ENCODE peak calls at places on chromosome 1, in four cellular contexts. Y is mucosa of descending colon, W is IMR-90, K is adipocyte. V is an unnamed sample. For H3K4me1, the result is how much of the 10 kb centered on the place peaks cover.

GRCh38 chr1:29465755-29466154 is 229.4 kb downstream of the PTPRU start:
- DNase-seq in W (peak), Y (no peak), K (peak), V (peak)

GRCh38 chr1:82464362-82464931 is 663.7 kb downstream of the ADGRL2 start:
- DNase-seq in W (no peak), Y (no peak), K (peak), V (no peak)

GRCh38 chr1:98005326-98006010 is 84.6 kb upstream of the DPYD start:
- DNase-seq in W (peak), K (peak), Y (no peak), V (no peak)

GRCh38 chr1:7234471-7234755 is 449.2 kb downstream of the CAMTA1 start:
- DNase-seq in Y (no peak), W (no peak), K (no peak), V (no peak)

GRCh38 chr1:99535470-99536164 is 110.3 kb upstream of the PALMD start:
- DNase-seq in W (peak), Y (no peak), K (no peak), V (no peak)

GRCh38 chr1:117883620-117884019 is 45.8 kb downstream of the GDAP2 start:
- DNase-seq in W (peak), K (no peak), Y (no peak), V (no peak)

GRCh38 chr1:26288311-26288941 is 8.5 kb downstream of the SH3BGRL3 start:
- DNase-seq in K (no peak), W (peak), Y (no peak), V (peak)

GRCh38 chr1:48462716-48463285 is 9.2 kb downstream of the SPATA6 start:
- DNase-seq in Y (no peak), K (no peak), W (no peak), V (no peak)

GRCh38 chr1:54571326-54571725 is 23.3 kb downstream of the ACOT11 start:
- DNase-seq in Y (no peak), W (no peak), K (no peak), V (peak)

GRCh38 chr1:223628233-223628632 is 37.3 kb downstream of the CAPN8 start:
- DNase-seq in Y (peak), K (peak), W (peak), V (no peak)

GRCh38 chr1:213138892-213139291 is 87.9 kb downstream of the RPS6KC1 start:
- DNase-seq in Y (no peak), W (peak), K (peak), V (no peak)

GRCh38 chr1:230274254-230274653 is 151.9 kb downstream of the PGBD5 start:
- DNase-seq in Y (no peak), K (no peak), W (no peak), V (no peak)

GRCh38 chr1:10686404-10687040 is 109.9 kb downstream of the CASZ1 start:
- DNase-seq in W (no peak), K (no peak), Y (peak), V (no peak)

GRCh38 chr1:119679223-119679622 is 31.2 kb upstream of the ZNF697 start:
- DNase-seq in W (no peak), K (no peak), Y (no peak), V (no peak)

GRCh38 chr1:7265771-7266371 is 480.6 kb downstream of the CAMTA1 start:
- DNase-seq in Y (peak), K (peak), W (peak), V (peak)

GRCh38 chr1:185491604-185492003 is 174.6 kb upstream of the IVNS1ABP start:
- DNase-seq in Y (no peak), W (no peak), K (no peak), V (no peak)

GRCh38 chr1:94773931-94774422 is 46.2 kb upstream of the SLC44A3 start:
- DNase-seq in K (no peak), W (peak), Y (no peak), V (peak)

GRCh38 chr1:234288946-234289345 is 84.3 kb upstream of the COA6 start:
- DNase-seq in K (no peak), W (no peak), Y (no peak), V (no peak)

GRCh38 chr1:234270103-234270502 is 103.2 kb upstream of the COA6 start:
- DNase-seq in Y (no peak), W (no peak), K (no peak), V (no peak)

GRCh38 chr1:225921734-225922709 is 2.0 kb downstream of the PYCR2 start:
- DNase-seq in K (no peak), W (no peak), Y (no peak), V (no peak)

GRCh38 chr1:101371259-101371658 is 134.4 kb downstream of the S1PR1 start:
- DNase-seq in W (peak), Y (no peak), K (peak), V (peak)

GRCh38 chr1:109838838-109839240 is 71.8 kb upstream of the CSF1 start:
- DNase-seq in Y (no peak), K (peak), W (peak), V (no peak)

GRCh38 chr1:236051107-236051885 is 13.6 kb downstream of the NID1 start:
- DNase-seq in K (no peak), Y (no peak), W (peak), V (peak)

GRCh38 chr1:243849089-243850012 is 692 bp downstream of the AKT3 start:
- DNase-seq in Y (peak), K (peak), W (peak), V (peak)

DNA sequence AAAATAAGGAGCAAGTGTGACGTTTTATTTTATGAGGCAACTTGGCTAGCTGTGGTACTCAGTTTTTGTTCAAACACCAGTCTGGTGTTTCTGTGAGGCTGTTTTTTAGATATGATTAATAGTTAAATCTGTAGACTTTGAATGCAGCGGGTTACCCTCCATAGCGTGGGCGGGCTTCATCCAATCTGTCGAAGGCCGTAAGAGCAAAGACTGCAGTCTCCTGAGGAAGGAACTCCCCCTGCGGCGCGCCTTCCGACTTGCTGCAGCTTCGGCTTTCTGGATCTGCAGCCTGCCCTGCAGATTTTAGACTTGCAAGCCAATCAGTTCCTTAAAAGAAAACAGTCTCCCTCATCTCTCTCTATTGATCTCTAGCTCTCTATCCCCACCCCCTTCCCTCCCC is 4.2 kb upstream of the ZNF496 start:
- DNase-seq in K (no peak), Y (no peak), W (no peak), V (peak)
- H3K4me3 ChIP-seq in K (no peak), Y (no peak), W (no peak), V (no peak)

GRCh38 chr1:240802271-240802670 is 190.3 kb upstream of the GREM2 start:
- DNase-seq in K (no peak), Y (no peak), W (no peak), V (no peak)
- H3K4me1 ChIP-seq in K (under half), Y (under half), W (under half), V (under half)

DNA sequence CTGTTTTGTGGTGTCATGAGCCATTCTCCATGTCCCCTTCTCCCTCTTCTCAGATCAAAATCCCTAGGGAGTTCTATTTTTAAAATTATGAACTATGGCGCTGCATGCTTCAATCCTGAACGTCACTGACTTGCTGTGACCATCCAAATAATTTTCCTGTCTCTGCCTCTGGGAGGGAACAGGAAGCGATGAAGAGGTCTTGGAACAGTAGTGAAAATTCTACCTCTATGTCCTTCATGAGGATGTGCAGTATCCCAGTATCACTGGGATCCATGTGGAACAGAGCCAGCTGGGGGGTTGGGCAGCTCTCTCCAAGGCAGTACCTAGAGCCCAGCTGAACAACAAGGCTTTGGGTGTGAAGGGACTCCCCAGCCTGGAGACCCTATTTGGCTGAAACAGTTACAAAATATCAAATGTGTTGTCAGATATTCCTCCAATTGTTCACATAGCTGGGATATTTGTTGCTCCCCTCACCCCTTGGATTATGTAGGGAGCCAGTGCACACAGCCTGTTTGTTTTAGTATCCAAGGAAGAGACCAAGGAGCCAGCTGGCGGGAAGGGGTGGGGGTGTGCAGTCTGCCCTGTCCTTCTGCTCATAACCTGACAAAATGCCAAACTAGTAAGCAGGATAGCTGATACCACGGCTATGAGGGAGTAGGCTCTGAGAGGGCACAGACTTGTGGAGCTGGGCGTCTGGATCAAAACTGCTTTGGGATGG is 7.6 kb downstream of the DCLRE1B start:
- DNase-seq in Y (no peak), K (peak), W (peak), V (no peak)
- H3K4me3 ChIP-seq in Y (no peak), K (peak), W (no peak), V (no peak)

DNA sequence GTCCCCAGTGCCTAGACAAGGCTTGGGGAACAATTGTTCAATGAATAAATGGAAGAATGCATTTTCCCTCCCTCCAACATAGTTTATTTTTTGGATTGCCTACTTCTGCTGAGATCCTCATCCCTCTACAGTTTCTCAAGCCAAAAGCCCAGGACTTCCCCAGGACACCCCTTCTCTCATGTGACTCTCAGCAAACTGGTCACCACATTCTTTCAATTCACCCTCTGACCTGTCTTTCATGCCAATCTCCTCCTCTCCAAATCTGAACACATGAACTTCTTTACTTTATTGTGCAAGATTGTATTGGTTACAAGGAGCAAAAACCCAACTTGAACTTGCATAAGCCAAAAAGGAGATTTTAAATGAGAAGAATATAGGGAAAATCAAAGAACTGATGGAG is 103.2 kb upstream of the JUN start:
- DNase-seq in K (peak), W (no peak), Y (no peak), V (peak)
- H3K4me1 ChIP-seq in K (half or more), W (under half), Y (under half), V (under half)

V was measured in osteoblast.